ENCODE peak calls at places on chromosome 15, in ten cellular contexts. M is nephron progenitor cell, Z is GM06990, E is left lung, G is fibroblast of pulmonary artery, U is A673, H is A549, P is tibial nerve, D is H9, K is astrocyte of the spinal cord. X is an unnamed sample.

GRCh38 chr15:74770211-74770892 is 11.5 kb upstream of the CSK start:
- DNase-seq in U (no peak), P (no peak), D (no peak), M (no peak), Z (no peak), K (no peak), H (no peak), G (no peak), E (peak; percentile 26), X (no peak)

GRCh38 chr15:34804776-34805175 is 9.4 kb upstream of the ACTC1 start:
- DNase-seq in H (no peak), M (no peak), P (no peak), U (no peak), E (no peak), G (no peak), K (no peak), D (no peak), Z (no peak), X (no peak)

GRCh38 chr15:96887730-96888129 is 557.2 kb downstream of the NR2F2 start:
- DNase-seq in P (no peak), M (no peak), Z (no peak), U (peak; percentile 76), D (no peak), K (no peak), H (no peak), E (no peak), G (peak; percentile 31), X (no peak)

GRCh38 chr15:73437541-73438109 is 5.3 kb upstream of the REC114 start:
- DNase-seq in Z (no peak), D (no peak), G (no peak), E (no peak), K (no peak), U (no peak), P (no peak), M (no peak), H (no peak), X (no peak)

GRCh38 chr15:45093622-45094357 is 20.2 kb downstream of the DUOX2 start:
- DNase-seq in D (no peak), G (no peak), E (no peak), U (no peak), P (no peak), K (no peak), M (no peak), H (no peak), Z (no peak), X (no peak)

GRCh38 chr15:98308117-98308516 is 340.2 kb upstream of the IGF1R start:
- DNase-seq in Z (no peak), P (no peak), M (no peak), G (no peak), E (no peak), K (no peak), D (no peak), U (no peak), H (no peak), X (no peak)

GRCh38 chr15:89127054-89127702 is 38.9 kb downstream of the ABHD2 start:
- DNase-seq in K (no peak), M (no peak), U (no peak), G (no peak), H (peak; percentile 42), Z (no peak), E (no peak), D (no peak), P (no peak), X (no peak)

GRCh38 chr15:83396071-83396470 is 51.1 kb upstream of the SH3GL3 start:
- DNase-seq in M (peak; percentile 35), U (no peak), Z (no peak), E (no peak), D (peak; percentile 72), G (no peak), K (no peak), H (no peak), P (no peak), X (no peak)

GRCh38 chr15:57866149-57866736 is 159.7 kb downstream of the POLR2M start:
- DNase-seq in H (peak; percentile 58), E (peak; percentile 78), M (peak; percentile 53), G (peak; percentile 71), D (peak; percentile 67), K (peak; percentile 43), P (no peak), U (peak; percentile 79), Z (no peak), X (peak; percentile 40)

GRCh38 chr15:57018151-57018550 is 99.7 kb downstream of the TCF12 start:
- DNase-seq in K (no peak), P (no peak), G (no peak), Z (no peak), M (no peak), E (no peak), D (no peak), H (no peak), U (peak; percentile 38), X (no peak)

GRCh38 chr15:55942332-55942731 is 51.1 kb downstream of the NEDD4 start:
- DNase-seq in U (no peak), Z (no peak), D (no peak), K (no peak), M (no peak), G (peak; percentile 16), P (no peak), E (no peak), H (no peak), X (no peak)

GRCh38 chr15:41796457-41796856 is 22.2 kb downstream of the MAPKBP1 start:
- DNase-seq in K (peak; percentile 62), U (peak; percentile 53), E (no peak), M (no peak), P (no peak), G (peak; percentile 64), H (no peak), Z (no peak), D (no peak), X (no peak)

GRCh38 chr15:97115764-97116075 is 785.2 kb downstream of the NR2F2 start:
- DNase-seq in E (no peak), P (no peak), K (no peak), Z (no peak), M (no peak), D (no peak), G (no peak), H (no peak), U (no peak), X (no peak)

GRCh38 chr15:67783303-67783702 is 42.0 kb upstream of the SKOR1 start:
- DNase-seq in G (no peak), H (no peak), U (no peak), E (no peak), M (no peak), Z (peak; percentile 70), K (no peak), P (no peak), D (no peak), X (peak; percentile 37)

GRCh38 chr15:39785139-39785538 is 2.5 kb upstream of the FSIP1 start:
- DNase-seq in U (no peak), D (no peak), K (no peak), P (no peak), G (no peak), H (no peak), Z (no peak), E (no peak), M (no peak), X (no peak)
- TF ChIP-seq CTCF in U (no peak), D (no peak), K (no peak), P (no peak), G (no peak), H (no peak), Z (no peak), E (no peak), M (no peak), X (no peak)

DNA sequence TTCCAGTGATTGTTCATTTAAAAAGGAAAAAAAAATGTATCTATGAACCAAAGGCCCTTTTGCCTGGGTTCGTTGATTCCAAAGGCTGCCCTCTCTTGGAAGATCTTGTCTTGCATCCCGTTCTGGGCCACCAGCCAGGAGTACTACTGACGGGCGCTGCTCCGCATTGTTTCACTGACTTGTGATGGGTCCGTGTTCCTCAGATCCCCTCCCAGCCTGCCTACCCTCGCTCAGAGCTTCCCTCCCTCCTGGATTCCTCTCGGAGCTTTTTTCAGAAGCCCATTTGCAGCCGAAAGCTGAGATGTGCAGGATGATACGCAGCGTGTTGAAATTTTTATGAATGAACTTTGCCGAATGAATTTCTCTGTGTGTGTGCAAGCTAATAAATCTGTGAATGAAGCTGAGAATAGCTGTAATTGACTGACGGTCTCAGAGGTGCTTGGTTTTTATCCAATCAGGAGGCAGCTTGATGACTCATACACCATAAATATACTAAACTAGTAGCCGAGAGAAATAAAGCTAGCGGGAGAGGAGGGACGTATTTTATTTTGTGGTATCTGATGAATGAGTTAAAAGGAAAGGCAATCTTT is at the start of gene SHC4:
- DNase-seq in E (no peak), P (peak; percentile 70), U (peak; percentile 93), G (peak; percentile 88), K (peak; percentile 87), H (peak; percentile 63), M (peak; percentile 63), D (peak; percentile 78), Z (no peak), X (peak; percentile 80)
- TF ChIP-seq CTCF in E (no peak), P (peak; percentile 29), U (peak; percentile 56), G (peak; percentile 40), K (peak; percentile 42), H (peak; percentile 29), M (no peak), D (peak; percentile 36), Z (peak; percentile 4), X (no peak)

GRCh38 chr15:26179906-26180305 is 316.8 kb upstream of the ATP10A start:
- DNase-seq in U (no peak), P (no peak), G (no peak), E (no peak), H (peak; percentile 13), M (peak; percentile 11), Z (no peak), D (peak; percentile 91), K (no peak), X (no peak)
- TF ChIP-seq CTCF in U (no peak), P (no peak), G (no peak), E (no peak), H (no peak), M (peak; percentile 25), Z (no peak), D (peak; percentile 77), K (no peak), X (no peak)

GRCh38 chr15:63842626-63843025 is 8.9 kb upstream of the HERC1 start:
- DNase-seq in H (no peak), G (no peak), M (no peak), U (no peak), Z (no peak), K (no peak), E (no peak), P (no peak), D (no peak), X (no peak)

GRCh38 chr15:63839717-63840116 is 6.0 kb upstream of the HERC1 start:
- DNase-seq in U (no peak), P (no peak), G (no peak), D (no peak), K (no peak), Z (no peak), H (no peak), M (no peak), E (no peak), X (no peak)

GRCh38 chr15:63846022-63846544 is 12.3 kb upstream of the HERC1 start:
- DNase-seq in K (no peak), D (no peak), G (no peak), U (no peak), Z (no peak), H (no peak), E (no peak), M (no peak), P (no peak), X (no peak)

GRCh38 chr15:63848881-63849551 is 15.3 kb upstream of the HERC1 start:
- DNase-seq in H (no peak), E (no peak), Z (no peak), D (no peak), P (no peak), G (no peak), K (no peak), M (no peak), U (no peak), X (no peak)

GRCh38 chr15:63843901-63844317 is 10.2 kb upstream of the HERC1 start:
- DNase-seq in E (no peak), M (no peak), U (no peak), D (peak; percentile 37), G (peak; percentile 46), Z (no peak), H (no peak), K (peak; percentile 12), P (no peak), X (no peak)
- TF ChIP-seq CTCF in E (no peak), M (no peak), U (no peak), D (peak; percentile 38), G (no peak), Z (no peak), H (no peak), K (no peak), P (no peak), X (no peak)